ENCODE peak calls at places on chromosomes 11 and 22, in six cellular contexts. O, A, T, M, I and Y are unnamed samples.

GRCh38 chr11:71581826-71582225 is 849 bp downstream of the KRTAP5-11 start:
- DNase-seq in A (no peak), M (no peak), I (no peak), O (no peak), T (no peak), Y (no peak)

GRCh38 chr11:1458340-1459218 is 28.0 kb downstream of the MOB2 start:
- DNase-seq in T (no peak), O (no peak), A (peak; percentile 68), M (no peak), I (no peak), Y (no peak)

GRCh38 chr11:10114593-10115404 is 179.2 kb downstream of the SBF2 start:
- DNase-seq in M (no peak), O (no peak), A (no peak), I (no peak), T (no peak), Y (no peak)

GRCh38 chr22:20531404-20532181 is 24.2 kb downstream of the MED15 start:
- DNase-seq in O (no peak), T (no peak), M (no peak), A (peak; percentile 66), I (peak; percentile 74), Y (no peak)

GRCh38 chr22:19525666-19526065 is 1.5 kb upstream of the CLDN5 start:
- DNase-seq in I (no peak), M (no peak), O (no peak), T (no peak), A (no peak), Y (no peak)

GRCh38 chr11:72405009-72405408 is 29.3 kb downstream of the CLPB start:
- DNase-seq in T (no peak), O (no peak), I (no peak), A (no peak), M (no peak), Y (no peak)

GRCh38 chr22:33873186-33873585 is 47.1 kb downstream of the LARGE1 start:
- DNase-seq in T (no peak), O (no peak), M (no peak), A (peak; percentile 53), I (no peak), Y (no peak)

GRCh38 chr11:70082829-70083228 is 4.7 kb downstream of the ANO1 start:
- DNase-seq in I (no peak), M (no peak), O (no peak), T (no peak), A (no peak), Y (no peak)

GRCh38 chr22:17784776-17785175 is 10.5 kb upstream of the BID start:
- DNase-seq in M (no peak), I (no peak), O (no peak), A (no peak), T (no peak), Y (no peak)

GRCh38 chr11:30210357-30210756 is 20.5 kb upstream of the FSHB start:
- DNase-seq in O (no peak), I (no peak), M (no peak), T (no peak), A (no peak), Y (no peak)

GRCh38 chr11:27347949-27348879 is 14.8 kb downstream of the CCDC34 start:
- DNase-seq in A (peak; percentile 35), T (no peak), I (no peak), M (peak; percentile 30), O (no peak), Y (no peak)

GRCh38 chr11:28108909-28109308 is 721 bp downstream of the METTL15 start:
- DNase-seq in I (no peak), O (no peak), T (no peak), M (no peak), A (no peak), Y (no peak)

GRCh38 chr11:102109896-102110760 is at the start of gene YAP1:
- DNase-seq in A (no peak), I (peak; percentile 56), T (peak; percentile 63), M (peak; percentile 79), O (peak; percentile 35), Y (peak; percentile 30)

GRCh38 chr11:61037694-61038093 is 64.6 kb upstream of the CD5 start:
- DNase-seq in O (no peak), I (peak; percentile 76), A (peak; percentile 8), M (no peak), T (no peak), Y (no peak)

GRCh38 chr11:56841210-56841810 is 92.8 kb upstream of the OR9G4 start:
- DNase-seq in I (peak; percentile 44), O (no peak), A (peak; percentile 17), M (peak; percentile 51), T (peak; percentile 18), Y (no peak)

GRCh38 chr11:18221274-18221876 is 15.2 kb downstream of the SAA4 start:
- DNase-seq in O (no peak), A (no peak), T (no peak), M (no peak), I (no peak), Y (no peak)

GRCh38 chr22:47597041-47597440 is 834.6 kb downstream of the TBC1D22A start:
- DNase-seq in M (no peak), I (no peak), T (no peak), O (no peak), A (no peak), Y (no peak)

GRCh38 chr22:36595968-36596367 is 67.0 kb upstream of the EIF3D start:
- DNase-seq in A (no peak), I (no peak), M (no peak), O (no peak), T (no peak), Y (no peak)

GRCh38 chr22:45329536-45329936 is 19.8 kb downstream of the FAM118A start:
- DNase-seq in M (no peak), O (no peak), T (no peak), A (peak; percentile 93), I (peak; percentile 78), Y (no peak)

GRCh38 chr22:41917906-41918791 is 3.3 kb upstream of the SHISA8 start:
- DNase-seq in I (no peak), A (peak; percentile 52), O (no peak), T (no peak), M (no peak), Y (no peak)

GRCh38 chr11:16987205-16987568 is 27.0 kb downstream of the PLEKHA7 start:
- DNase-seq in A (no peak), I (no peak), M (peak; percentile 16), T (no peak), O (no peak), Y (no peak)

GRCh38 chr22:17090550-17090949 is 5.8 kb downstream of the IL17RA start:
- DNase-seq in M (no peak), O (no peak), T (no peak), A (no peak), I (no peak), Y (no peak)

GRCh38 chr11:84969103-84969502 is 658.0 kb downstream of the DLG2 start:
- DNase-seq in O (no peak), A (no peak), T (no peak), I (no peak), M (no peak), Y (no peak)

GRCh38 chr11:61888043-61888442 is 3.3 kb downstream of the FADS3 start:
- DNase-seq in T (no peak), A (no peak), O (no peak), I (no peak), M (no peak), Y (no peak)

GRCh38 chr11:63840356-63841060 is 1.6 kb downstream of the MARK2 start:
- DNase-seq in M (no peak), O (no peak), T (no peak), A (no peak), I (no peak), Y (no peak)

GRCh38 chr11:106690923-106691322 is 327.4 kb downstream of the GUCY1A2 start:
- DNase-seq in O (no peak), M (no peak), A (no peak), T (no peak), I (no peak), Y (no peak)